ENCODE peak calls at places on chromosomes 1 and 21, in eight cellular contexts. W is A549, J is K562, S is stomach, B is ovary, N is SK-N-SH, P is tibial nerve, Z is H1. O is an unnamed sample.

GRCh38 chr1:30744060-30744756 is 13.4 kb downstream of the LAPTM5 start:
- DNase-seq in W (no peak), S (no peak), Z (no peak), P (no peak), N (no peak), J (no peak), B (no peak), O (no peak)

GRCh38 chr21:33734326-33734725 is 92.0 kb downstream of the ITSN1 start:
- DNase-seq in B (no peak), Z (no peak), N (no peak), S (no peak), P (no peak), J (no peak), W (no peak), O (no peak)

GRCh38 chr1:81379430-81379829 is 421.3 kb upstream of the ADGRL2 start:
- DNase-seq in B (no peak), P (no peak), Z (no peak), N (no peak), W (no peak), J (no peak), S (no peak), O (no peak)

GRCh38 chr1:7562729-7563605 is 208.1 kb upstream of the VAMP3 start:
- DNase-seq in N (no peak), P (no peak), W (no peak), B (no peak), Z (no peak), S (no peak), J (no peak), O (no peak)

GRCh38 chr1:16055613-16056520 is 12.3 kb downstream of the CLCNKB start:
- DNase-seq in J (peak; percentile 96), N (peak; percentile 96), Z (peak; percentile 98), S (peak; percentile 95), P (peak; percentile 93), W (peak; percentile 82), B (peak; percentile 88), O (peak; percentile 91)

GRCh38 chr1:241677171-241677570 is 25.1 kb downstream of the WDR64 start:
- DNase-seq in S (no peak), J (no peak), N (no peak), Z (no peak), P (no peak), W (no peak), B (no peak), O (no peak)

GRCh38 chr1:91026777-91027176 is 4.9 kb upstream of the ZNF644 start:
- DNase-seq in P (no peak), B (no peak), N (peak; percentile 30), J (no peak), S (no peak), Z (no peak), W (no peak), O (no peak)

GRCh38 chr1:82830695-82831380 is 1030.1 kb downstream of the ADGRL2 start:
- DNase-seq in W (no peak), Z (no peak), P (no peak), N (no peak), S (no peak), J (no peak), B (no peak), O (no peak)

GRCh38 chr1:246540738-246541491 is 25.1 kb downstream of the TFB2M start:
- DNase-seq in S (no peak), N (no peak), P (no peak), Z (no peak), W (no peak), J (no peak), B (no peak), O (no peak)

GRCh38 chr1:226429868-226430715 is 22.2 kb upstream of the PARP1 start:
- DNase-seq in B (no peak), Z (no peak), P (no peak), S (no peak), J (no peak), N (no peak), W (no peak), O (no peak)

GRCh38 chr1:245558069-245558468 is 403.3 kb downstream of the KIF26B start:
- DNase-seq in P (no peak), W (no peak), J (no peak), Z (no peak), S (no peak), N (no peak), B (no peak), O (no peak)

GRCh38 chr1:96660503-96660902 is 61.1 kb upstream of the PTBP2 start:
- DNase-seq in J (no peak), W (no peak), N (no peak), B (no peak), Z (no peak), S (no peak), P (no peak), O (no peak)

GRCh38 chr21:15731243-15731613 is 1.4 kb downstream of the USP25 start:
- DNase-seq in W (peak; percentile 17), B (no peak), Z (no peak), S (no peak), P (no peak), N (no peak), J (peak; percentile 43), O (no peak)

GRCh38 chr1:61132176-61133047 is 50.1 kb downstream of the NFIA start:
- DNase-seq in N (no peak), W (no peak), P (no peak), J (no peak), Z (no peak), B (no peak), S (no peak), O (no peak)

DNA sequence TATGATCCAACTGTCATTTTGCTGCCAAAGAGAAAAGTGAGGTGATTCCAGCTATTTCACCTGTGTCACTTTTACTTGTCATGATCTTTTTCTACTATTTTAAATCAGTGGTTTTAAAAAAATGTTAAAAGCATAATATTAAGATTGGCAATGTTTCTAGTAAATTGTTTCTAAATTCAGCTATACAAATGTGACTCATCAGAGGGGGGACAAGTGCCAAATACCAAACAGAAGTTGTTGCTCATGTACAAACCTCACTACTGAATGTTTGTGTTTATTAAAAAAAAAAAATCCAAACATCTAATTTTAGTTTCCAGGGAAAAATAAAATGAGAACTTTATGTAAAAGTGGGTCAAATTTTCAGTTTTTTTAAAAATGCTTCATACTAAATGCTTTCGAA is 346.2 kb upstream of the SNX7 start:
- DNase-seq in Z (no peak), B (no peak), W (no peak), P (no peak), S (no peak), J (no peak), N (no peak), O (no peak)
- TF ChIP-seq EP300 in Z (no peak), B (no peak), W (no peak), P (no peak), S (no peak), J (no peak), N (no peak), O (no peak)

GRCh38 chr1:36968730-36969129 is 65.6 kb downstream of the GRIK3 start:
- DNase-seq in W (no peak), P (no peak), Z (no peak), J (no peak), N (no peak), S (no peak), B (no peak), O (no peak)
- TF ChIP-seq EP300 in W (no peak), P (no peak), Z (no peak), J (no peak), N (no peak), S (no peak), B (no peak), O (no peak)

GRCh38 chr1:32498751-32499150 is 33.9 kb downstream of the ZBTB8B start:
- DNase-seq in P (no peak), W (no peak), N (no peak), J (no peak), Z (no peak), B (no peak), S (no peak), O (no peak)

GRCh38 chr1:32503153-32503552 is 36.1 kb upstream of the ZBTB8A start:
- DNase-seq in Z (no peak), W (no peak), S (no peak), B (no peak), P (no peak), N (no peak), J (no peak), O (no peak)

GRCh38 chr1:32496127-32496526 is 31.3 kb downstream of the ZBTB8B start:
- DNase-seq in W (no peak), Z (no peak), J (no peak), N (no peak), B (no peak), P (no peak), S (no peak), O (no peak)

GRCh38 chr1:32501865-32502264 is 37.0 kb downstream of the ZBTB8B start:
- DNase-seq in W (no peak), Z (no peak), S (no peak), B (peak; percentile 34), J (no peak), P (peak; percentile 82), N (no peak), O (no peak)

GRCh38 chr1:32500387-32501209 is 35.7 kb downstream of the ZBTB8B start:
- DNase-seq in N (peak; percentile 90), B (peak; percentile 67), W (peak; percentile 72), S (peak; percentile 70), Z (peak; percentile 80), J (peak; percentile 85), P (peak; percentile 57), O (peak; percentile 89)
- TF ChIP-seq EP300 in N (no peak), B (no peak), W (no peak), S (no peak), Z (no peak), J (no peak), P (no peak), O (no peak)

GRCh38 chr1:217184854-217185253 is 446.0 kb downstream of the GPATCH2 start:
- DNase-seq in Z (no peak), P (no peak), S (no peak), W (no peak), N (no peak), B (no peak), J (no peak), O (no peak)
- TF ChIP-seq EP300 in Z (no peak), P (no peak), S (no peak), W (no peak), N (no peak), B (no peak), J (no peak), O (no peak)